ENCODE peak calls at places on chromosomes 16 and 17, in four cellular contexts. O is HepG2, Y is GM12878, T is SK-N-SH. A is an unnamed sample.

GRCh38 chr17:58409432-58409831 is 7.9 kb downstream of the RNF43 start:
- DNase-seq in O (no peak), Y (no peak), T (no peak), A (no peak)

GRCh38 chr16:83307206-83307990 is 500.4 kb upstream of the HSBP1 start:
- DNase-seq in O (no peak), Y (no peak), T (no peak), A (no peak)

GRCh38 chr17:8470447-8471047 is 34.9 kb downstream of the NDEL1 start:
- DNase-seq in O (no peak), Y (no peak), T (no peak), A (no peak)

GRCh38 chr16:57732011-57732410 is 3.6 kb upstream of the KATNB1 start:
- DNase-seq in O (no peak), Y (no peak), T (no peak), A (no peak)

GRCh38 chr16:56094231-56094630 is 97.1 kb upstream of the GNAO1 start:
- DNase-seq in O (no peak), Y (no peak), T (no peak), A (no peak)

GRCh38 chr16:27431773-27432599 is 30.0 kb downstream of the IL21R start:
- DNase-seq in O (no peak), Y (no peak), T (no peak), A (no peak)

GRCh38 chr17:78839173-78839761 is 1.3 kb downstream of the USP36 start:
- DNase-seq in O (no peak), Y (no peak), T (no peak), A (no peak)

GRCh38 chr16:82895843-82896242 is 269.1 kb downstream of the CDH13 start:
- DNase-seq in O (no peak), Y (no peak), T (no peak), A (no peak)

GRCh38 chr16:54632821-54633220 is 297.8 kb upstream of the IRX5 start:
- DNase-seq in O (no peak), Y (no peak), T (peak), A (no peak)

GRCh38 chr16:54628796-54629625 is 301.7 kb upstream of the IRX5 start:
- DNase-seq in O (peak), Y (no peak), T (no peak), A (no peak)

GRCh38 chr16:54627616-54628015 is 303.0 kb upstream of the IRX5 start:
- DNase-seq in O (no peak), Y (no peak), T (no peak), A (no peak)

GRCh38 chr16:54632322-54632721 is 298.3 kb upstream of the IRX5 start:
- DNase-seq in O (no peak), Y (no peak), T (no peak), A (no peak)

GRCh38 chr16:54630284-54630967 is 300.2 kb upstream of the IRX5 start:
- DNase-seq in O (no peak), Y (no peak), T (no peak), A (no peak)
- TF ChIP-seq TCF12 in O (no peak), Y (no peak), T (no peak), A (no peak)

GRCh38 chr17:45768000-45768399 is 16.1 kb upstream of the CRHR1 start:
- DNase-seq in O (no peak), Y (no peak), T (no peak), A (no peak)
- TF ChIP-seq TCF12 in O (no peak), Y (no peak), T (no peak), A (no peak)

GRCh38 chr17:45255358-45255757 is 6.5 kb downstream of the SPATA32 start:
- DNase-seq in O (no peak), Y (no peak), T (no peak), A (no peak)

GRCh38 chr17:45253879-45254278 is 8.0 kb downstream of the SPATA32 start:
- DNase-seq in O (no peak), Y (no peak), T (no peak), A (no peak)

GRCh38 chr17:45248132-45248936 is 13.6 kb downstream of the SPATA32 start:
- DNase-seq in O (no peak), Y (no peak), T (no peak), A (no peak)

GRCh38 chr17:45247429-45248131 is 14.3 kb downstream of the SPATA32 start:
- DNase-seq in O (peak), Y (peak), T (peak), A (peak)

DNA sequence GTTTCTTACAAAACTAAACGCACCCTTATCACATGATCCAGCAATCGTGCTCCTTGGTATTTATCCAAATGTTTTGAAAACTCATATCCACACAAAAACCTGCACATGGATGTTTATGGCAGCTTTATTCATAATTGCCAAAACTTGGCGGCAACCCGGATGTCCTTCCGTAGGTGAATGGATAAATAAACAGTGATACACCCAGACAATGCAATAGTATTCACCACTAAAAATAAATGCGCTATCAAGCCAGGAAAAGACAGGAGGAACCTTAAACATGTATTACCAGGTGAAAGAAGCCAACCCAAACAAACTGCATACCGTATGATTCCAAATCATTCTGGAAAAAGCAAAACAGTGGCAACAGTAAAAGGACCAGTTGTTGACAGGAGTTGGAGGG is 10.0 kb downstream of the SPATA32 start:
- DNase-seq in O (no peak), Y (no peak), T (no peak), A (no peak)
- TF ChIP-seq TCF12 in O (no peak), Y (no peak), T (no peak), A (no peak)

DNA sequence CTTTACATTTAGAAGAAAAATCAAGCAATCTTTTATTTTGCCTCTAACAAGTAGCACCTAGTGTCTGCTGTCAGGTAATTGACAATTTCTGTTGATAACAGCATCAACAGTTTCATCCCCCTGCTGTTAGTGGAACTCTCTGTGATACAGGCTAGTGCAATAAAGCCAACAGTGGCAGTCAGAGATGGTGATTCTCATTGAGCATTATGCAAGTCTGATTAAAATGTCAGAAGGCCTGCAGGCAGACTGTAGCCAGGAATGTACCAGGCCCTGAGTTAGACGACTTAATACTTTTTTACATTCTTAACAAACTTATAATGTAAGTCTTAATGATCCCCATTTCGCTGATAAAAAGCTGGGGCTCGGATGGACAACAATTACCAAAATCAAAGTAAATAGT is 14.6 kb downstream of the CYLD start:
- DNase-seq in O (no peak), Y (no peak), T (no peak), A (no peak)
- TF ChIP-seq TCF12 in O (no peak), Y (no peak), T (no peak), A (no peak)

A was measured in H1.